ENCODE peak calls at places on chromosomes 5 and 9, in five cellular contexts. I, X, Y, B and E are unnamed samples. For H3K4me1, the result is how much of the 10 kb centered on the place peaks cover.

GRCh38 chr9:89149726-89150125 is 28.9 kb downstream of the SHC3 start:
- DNase-seq in X (no peak), I (no peak), B (peak), Y (no peak), E (no peak)

GRCh38 chr9:77726814-77727213 is 78.7 kb upstream of the GNA14 start:
- DNase-seq in Y (no peak), X (no peak), I (no peak), B (no peak), E (no peak)

GRCh38 chr9:121340676-121341392 is 29.2 kb downstream of the STOM start:
- DNase-seq in I (no peak), Y (no peak), X (no peak), B (no peak), E (no peak)

GRCh38 chr5:135194573-135195266 is 160.7 kb upstream of the PITX1 start:
- DNase-seq in X (no peak), B (peak), Y (no peak), I (no peak), E (no peak)

GRCh38 chr9:137411670-137412380 is 11.1 kb downstream of the EXD3 start:
- DNase-seq in X (peak), I (no peak), B (peak), Y (peak), E (no peak)

GRCh38 chr9:38178282-38178681 is 109.3 kb upstream of the SHB start:
- DNase-seq in Y (no peak), B (no peak), I (no peak), X (peak), E (no peak)

GRCh38 chr5:132813599-132814440 is 718 bp downstream of the SOWAHA start:
- DNase-seq in I (peak), B (no peak), X (peak), Y (no peak), E (peak)

GRCh38 chr5:149043641-149044040 is 19.2 kb downstream of the SH3TC2 start:
- DNase-seq in I (no peak), B (no peak), Y (no peak), X (no peak), E (no peak)

GRCh38 chr9:12776775-12777055 is 1.9 kb downstream of the LURAP1L start:
- DNase-seq in I (peak), X (no peak), Y (no peak), B (peak), E (no peak)

GRCh38 chr5:445591-445990 is 2.6 kb downstream of the EXOC3 start:
- DNase-seq in B (no peak), I (no peak), X (no peak), Y (no peak), E (no peak)

GRCh38 chr5:155878991-155879575 is 447.9 kb upstream of the SGCD start:
- DNase-seq in B (peak), X (no peak), I (no peak), Y (no peak), E (no peak)

GRCh38 chr5:95891499-95891898 is 69.0 kb upstream of the GLRX start:
- DNase-seq in I (no peak), Y (no peak), B (no peak), X (no peak), E (no peak)

GRCh38 chr5:102959055-102959454 is 160.9 kb downstream of the GIN1 start:
- DNase-seq in B (peak), X (no peak), Y (no peak), I (peak), E (no peak)

GRCh38 chr5:9474241-9475002 is 71.5 kb downstream of the SEMA5A start:
- DNase-seq in B (no peak), X (no peak), I (no peak), Y (no peak), E (no peak)

GRCh38 chr9:108996653-108997052 is 16.6 kb downstream of the CTNNAL1 start:
- DNase-seq in B (peak), X (no peak), Y (no peak), I (no peak), E (no peak)

GRCh38 chr5:81303563-81303962 is 2.2 kb downstream of the ZCCHC9 start:
- DNase-seq in Y (no peak), I (no peak), B (peak), X (no peak), E (no peak)

GRCh38 chr9:114153761-114154596 is 1.4 kb upstream of the COL27A1 start:
- DNase-seq in B (peak), Y (no peak), X (peak), I (peak), E (peak)

GRCh38 chr9:3534614-3535404 is 9.0 kb upstream of the RFX3 start:
- DNase-seq in I (no peak), Y (no peak), B (no peak), X (no peak), E (no peak)

GRCh38 chr9:3528466-3528865 is 2.7 kb upstream of the RFX3 start:
- DNase-seq in X (no peak), I (no peak), B (no peak), Y (no peak), E (no peak)

GRCh38 chr9:3527653-3527960 is 1.8 kb upstream of the RFX3 start:
- DNase-seq in Y (no peak), X (no peak), I (no peak), B (no peak), E (no peak)

GRCh38 chr9:3526903-3527652 is 1.3 kb upstream of the RFX3 start:
- DNase-seq in I (peak), B (no peak), Y (peak), X (peak), E (no peak)

GRCh38 chr9:3532158-3532557 is 6.4 kb upstream of the RFX3 start:
- DNase-seq in B (no peak), X (no peak), Y (no peak), I (no peak), E (no peak)
- H3K4me3 ChIP-seq in B (no peak), X (no peak), Y (no peak), I (no peak), E (no peak)

GRCh38 chr5:172640822-172641358 is at the start of gene NEURL1B:
- DNase-seq in Y (peak), B (peak), I (peak), X (peak), E (peak)
- H3K4me1 ChIP-seq in Y (under half), B (under half), I (under half), X (under half), E (under half)

DNA sequence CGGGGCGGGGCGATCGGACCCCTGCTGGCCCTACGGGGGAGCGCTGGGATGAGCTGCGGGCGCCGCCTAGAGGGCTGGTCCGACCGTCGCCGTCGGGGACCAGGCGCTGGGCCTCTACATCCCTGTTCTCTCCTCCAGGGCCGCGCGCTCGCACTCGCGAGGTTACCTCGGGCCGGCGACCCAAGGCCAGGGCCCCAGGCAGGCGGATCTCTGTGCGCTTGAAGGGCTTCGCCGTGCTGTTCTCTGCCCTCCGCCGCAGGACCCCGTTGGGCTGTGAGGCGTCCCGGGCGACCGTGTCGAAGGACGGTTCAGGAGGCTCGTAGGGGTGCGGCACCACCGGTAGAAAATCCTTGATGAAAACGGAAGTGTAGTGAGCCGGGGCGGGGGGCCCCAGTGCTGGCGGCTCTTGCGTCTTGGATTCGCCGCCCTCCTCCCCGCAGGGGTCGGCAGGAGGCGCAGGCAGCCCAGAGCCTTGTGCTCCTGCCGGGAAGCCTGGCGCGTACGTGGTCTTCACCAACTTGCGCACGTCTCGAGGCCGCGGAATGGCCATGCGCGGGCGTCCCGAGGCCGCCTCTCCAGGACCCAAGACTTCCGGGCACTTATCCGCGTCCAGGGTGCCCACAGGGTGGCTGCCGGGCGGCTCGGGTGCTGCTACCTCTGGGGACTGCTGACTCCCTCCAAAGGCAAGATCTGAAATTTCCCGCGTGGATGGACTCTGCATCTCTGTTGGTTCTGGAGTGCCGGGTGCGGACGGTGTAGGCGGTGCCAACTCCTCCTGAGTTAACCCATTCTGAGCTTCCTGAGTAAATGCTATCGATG is 2.0 kb downstream of the PROB1 start:
- DNase-seq in B (no peak), Y (peak), I (peak), X (peak), E (peak)
- H3K4me3 ChIP-seq in B (peak), Y (no peak), I (peak), X (peak), E (peak)

GRCh38 chr5:142803428-142804111 is 33.4 kb downstream of the ARHGAP26 start:
- DNase-seq in X (peak), I (no peak), B (no peak), Y (peak), E (no peak)

GRCh38 chr5:142807378-142807911 is 37.3 kb downstream of the ARHGAP26 start:
- DNase-seq in B (no peak), Y (no peak), X (peak), I (peak), E (peak)

GRCh38 chr5:142806769-142807377 is 36.7 kb downstream of the ARHGAP26 start:
- DNase-seq in Y (no peak), X (no peak), I (no peak), B (peak), E (no peak)

GRCh38 chr5:142808778-142809606 is 38.8 kb downstream of the ARHGAP26 start:
- DNase-seq in Y (no peak), B (no peak), I (peak), X (no peak), E (no peak)

GRCh38 chr5:142805339-142805738 is 35.2 kb downstream of the ARHGAP26 start:
- DNase-seq in Y (no peak), X (no peak), I (no peak), B (no peak), E (no peak)
- H3K4me1 ChIP-seq in Y (under half), X (under half), I (under half), B (under half), E (under half)

DNA sequence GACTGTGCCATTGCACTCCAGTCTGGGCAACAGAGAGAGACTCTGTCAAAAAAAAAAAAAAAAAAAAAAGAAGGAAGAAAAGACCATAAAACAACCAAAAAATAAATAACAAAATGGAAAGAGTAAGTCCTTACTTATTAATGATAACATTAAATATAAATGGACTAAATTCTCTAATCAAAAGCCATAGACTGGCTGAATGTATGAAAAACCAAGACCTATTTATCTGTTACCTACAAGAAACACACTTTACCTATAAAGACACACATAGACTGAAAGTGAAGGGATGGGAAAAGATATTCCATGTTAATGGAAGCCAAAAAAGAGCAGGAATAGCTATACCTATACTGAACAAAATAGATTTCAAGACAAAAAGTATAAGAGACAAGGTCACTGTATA is 16.6 kb downstream of the TMEM267 start:
- DNase-seq in Y (no peak), I (no peak), X (no peak), B (no peak), E (no peak)
- H3K4me3 ChIP-seq in Y (no peak), I (no peak), X (no peak), B (no peak), E (no peak)

DNA sequence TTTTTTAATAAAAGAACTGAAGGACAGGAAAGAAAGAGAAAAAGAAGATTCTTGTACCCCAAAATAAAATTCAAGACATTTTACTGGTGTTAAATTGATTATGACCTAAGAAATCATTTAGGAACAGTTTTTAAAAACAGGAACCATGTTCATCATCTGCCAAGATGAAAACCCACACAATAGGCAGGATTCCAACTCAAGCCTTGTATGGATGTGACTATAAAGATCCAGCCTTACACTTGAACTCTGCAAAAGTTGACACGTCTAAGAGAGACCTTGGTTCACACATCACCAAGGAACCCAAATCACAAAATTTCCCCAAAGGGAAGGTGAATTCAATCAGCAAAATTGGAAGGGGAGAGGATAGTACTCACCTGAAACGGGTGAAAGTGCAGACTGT is 82.6 kb downstream of the SMIM23 start:
- DNase-seq in I (no peak), Y (no peak), X (no peak), B (peak), E (no peak)
- H3K4me1 ChIP-seq in I (under half), Y (under half), X (under half), B (under half), E (under half)

GRCh38 chr9:127224178-127224882 is 40.2 kb upstream of the GARNL3 start:
- DNase-seq in X (peak), B (peak), Y (peak), I (peak), E (peak)

GRCh38 chr9:127222388-127223095 is 42.0 kb upstream of the GARNL3 start:
- DNase-seq in B (no peak), I (no peak), Y (no peak), X (no peak), E (no peak)

GRCh38 chr9:127224883-127225739 is 39.5 kb upstream of the GARNL3 start:
- DNase-seq in Y (peak), I (peak), X (peak), B (peak), E (peak)

GRCh38 chr9:127223266-127223665 is 41.3 kb upstream of the GARNL3 start:
- DNase-seq in X (no peak), B (no peak), Y (no peak), I (no peak), E (no peak)

DNA sequence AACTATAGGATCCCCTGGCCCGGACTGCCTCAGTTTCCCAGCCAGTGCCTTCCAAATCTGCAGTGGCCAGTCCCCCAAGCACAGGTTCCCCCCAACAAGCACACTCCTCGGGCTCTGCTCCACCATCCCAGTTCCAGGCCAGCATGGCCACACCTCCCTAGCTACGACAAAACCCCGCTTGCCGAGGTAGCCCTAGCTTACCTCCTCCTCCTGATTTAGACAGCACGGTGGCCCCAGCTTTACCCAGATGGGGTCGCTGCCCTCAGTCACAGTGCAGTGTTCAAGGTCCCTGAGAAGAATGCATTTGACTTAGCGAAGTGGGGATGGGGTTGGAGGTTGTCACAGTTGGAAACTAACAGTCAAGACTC is 40.8 kb upstream of the GARNL3 start:
- DNase-seq in I (peak), X (no peak), B (no peak), Y (peak), E (no peak)
- H3K4me3 ChIP-seq in I (no peak), X (no peak), B (no peak), Y (no peak), E (peak)